ENCODE peak calls at places on chromosomes 3 and 15, in nine cellular contexts. One of them, this sample, is unnamed.

GRCh38 chr3:64684715-64685261 is 3.0 kb downstream of the ADAMTS9 start:
- DNase-seq in stimulated activated CD4-positive, alpha-beta T cell treated with anti-CD3 and anti-CD28 coated beads, Interleukin-1b, Interleukin-23, amount 100 ng/mL, for 4 hours: no peak
- DNase-seq in SK-N-MC: no peak
- DNase-seq in NCI-H69: no peak
- DNase-seq in choroid plexus epithelial cell: peak; percentile 77
- DNase-seq in left ventricle myocardium superior: peak; percentile 47
- DNase-seq in HT1080: peak; percentile 8
- DNase-seq in NCI-H748 treated with DMSO at 0.1 percent for 48 hours: no peak
- DNase-seq in iPS DF 6.9: no peak
- DNase-seq in this sample: peak; percentile 3

GRCh38 chr3:176214758-176215157 is 982.5 kb downstream of the TBL1XR1 start:
- DNase-seq in stimulated activated CD4-positive, alpha-beta T cell treated with anti-CD3 and anti-CD28 coated beads, Interleukin-1b, Interleukin-23, amount 100 ng/mL, for 4 hours: no peak
- DNase-seq in SK-N-MC: no peak
- DNase-seq in NCI-H69: no peak
- DNase-seq in choroid plexus epithelial cell: no peak
- DNase-seq in left ventricle myocardium superior: no peak
- DNase-seq in HT1080: no peak
- DNase-seq in NCI-H748 treated with DMSO at 0.1 percent for 48 hours: no peak
- DNase-seq in iPS DF 6.9: no peak
- DNase-seq in this sample: no peak

GRCh38 chr3:44478606-44479094 is 1.2 kb upstream of the ZNF445 start:
- DNase-seq in stimulated activated CD4-positive, alpha-beta T cell treated with anti-CD3 and anti-CD28 coated beads, Interleukin-1b, Interleukin-23, amount 100 ng/mL, for 4 hours: no peak
- DNase-seq in SK-N-MC: no peak
- DNase-seq in NCI-H69: no peak
- DNase-seq in choroid plexus epithelial cell: no peak
- DNase-seq in left ventricle myocardium superior: no peak
- DNase-seq in HT1080: no peak
- DNase-seq in NCI-H748 treated with DMSO at 0.1 percent for 48 hours: no peak
- DNase-seq in iPS DF 6.9: no peak
- DNase-seq in this sample: no peak

GRCh38 chr3:75737831-75738493 is 47.4 kb downstream of the ZNF717 start:
- DNase-seq in stimulated activated CD4-positive, alpha-beta T cell treated with anti-CD3 and anti-CD28 coated beads, Interleukin-1b, Interleukin-23, amount 100 ng/mL, for 4 hours: no peak
- DNase-seq in SK-N-MC: no peak
- DNase-seq in NCI-H69: no peak
- DNase-seq in choroid plexus epithelial cell: peak; percentile 32
- DNase-seq in left ventricle myocardium superior: no peak
- DNase-seq in HT1080: peak; percentile 12
- DNase-seq in NCI-H748 treated with DMSO at 0.1 percent for 48 hours: no peak
- DNase-seq in iPS DF 6.9: no peak
- DNase-seq in this sample: no peak

GRCh38 chr15:74541494-74542191 is 623 bp downstream of the ARID3B start:
- DNase-seq in stimulated activated CD4-positive, alpha-beta T cell treated with anti-CD3 and anti-CD28 coated beads, Interleukin-1b, Interleukin-23, amount 100 ng/mL, for 4 hours: peak; percentile 49
- DNase-seq in SK-N-MC: no peak
- DNase-seq in NCI-H69: peak; percentile 58
- DNase-seq in choroid plexus epithelial cell: peak; percentile 17
- DNase-seq in left ventricle myocardium superior: no peak
- DNase-seq in HT1080: peak; percentile 73
- DNase-seq in NCI-H748 treated with DMSO at 0.1 percent for 48 hours: peak; percentile 2
- DNase-seq in iPS DF 6.9: no peak
- DNase-seq in this sample: no peak

GRCh38 chr3:196643201-196643749 is 3.8 kb downstream of the NRROS start:
- DNase-seq in stimulated activated CD4-positive, alpha-beta T cell treated with anti-CD3 and anti-CD28 coated beads, Interleukin-1b, Interleukin-23, amount 100 ng/mL, for 4 hours: no peak
- DNase-seq in SK-N-MC: no peak
- DNase-seq in NCI-H69: no peak
- DNase-seq in choroid plexus epithelial cell: no peak
- DNase-seq in left ventricle myocardium superior: no peak
- DNase-seq in HT1080: no peak
- DNase-seq in NCI-H748 treated with DMSO at 0.1 percent for 48 hours: no peak
- DNase-seq in iPS DF 6.9: no peak
- DNase-seq in this sample: no peak

GRCh38 chr3:27628029-27628750 is 93.9 kb downstream of the EOMES start:
- DNase-seq in stimulated activated CD4-positive, alpha-beta T cell treated with anti-CD3 and anti-CD28 coated beads, Interleukin-1b, Interleukin-23, amount 100 ng/mL, for 4 hours: no peak
- DNase-seq in SK-N-MC: peak; percentile 3
- DNase-seq in NCI-H69: no peak
- DNase-seq in choroid plexus epithelial cell: no peak
- DNase-seq in left ventricle myocardium superior: no peak
- DNase-seq in HT1080: no peak
- DNase-seq in NCI-H748 treated with DMSO at 0.1 percent for 48 hours: no peak
- DNase-seq in iPS DF 6.9: no peak
- DNase-seq in this sample: no peak

GRCh38 chr3:117018622-117019021 is 309.0 kb downstream of the TUSC7 start:
- DNase-seq in stimulated activated CD4-positive, alpha-beta T cell treated with anti-CD3 and anti-CD28 coated beads, Interleukin-1b, Interleukin-23, amount 100 ng/mL, for 4 hours: no peak
- DNase-seq in SK-N-MC: no peak
- DNase-seq in NCI-H69: no peak
- DNase-seq in choroid plexus epithelial cell: no peak
- DNase-seq in left ventricle myocardium superior: no peak
- DNase-seq in HT1080: no peak
- DNase-seq in NCI-H748 treated with DMSO at 0.1 percent for 48 hours: no peak
- DNase-seq in iPS DF 6.9: no peak
- DNase-seq in this sample: no peak

GRCh38 chr3:45547764-45548683 is 46.5 kb upstream of the LIMD1 start:
- DNase-seq in stimulated activated CD4-positive, alpha-beta T cell treated with anti-CD3 and anti-CD28 coated beads, Interleukin-1b, Interleukin-23, amount 100 ng/mL, for 4 hours: no peak
- DNase-seq in SK-N-MC: no peak
- DNase-seq in NCI-H69: peak; percentile 27
- DNase-seq in choroid plexus epithelial cell: no peak
- DNase-seq in left ventricle myocardium superior: peak; percentile 69
- DNase-seq in HT1080: no peak
- DNase-seq in NCI-H748 treated with DMSO at 0.1 percent for 48 hours: no peak
- DNase-seq in iPS DF 6.9: no peak
- DNase-seq in this sample: no peak

GRCh38 chr3:195247086-195247862 is 23.7 kb downstream of the XXYLT1 start:
- DNase-seq in stimulated activated CD4-positive, alpha-beta T cell treated with anti-CD3 and anti-CD28 coated beads, Interleukin-1b, Interleukin-23, amount 100 ng/mL, for 4 hours: no peak
- DNase-seq in SK-N-MC: no peak
- DNase-seq in NCI-H69: no peak
- DNase-seq in choroid plexus epithelial cell: no peak
- DNase-seq in left ventricle myocardium superior: no peak
- DNase-seq in HT1080: no peak
- DNase-seq in NCI-H748 treated with DMSO at 0.1 percent for 48 hours: no peak
- DNase-seq in iPS DF 6.9: no peak
- DNase-seq in this sample: no peak

GRCh38 chr3:54599741-54600140 is 328.1 kb downstream of the LRTM1 start:
- DNase-seq in stimulated activated CD4-positive, alpha-beta T cell treated with anti-CD3 and anti-CD28 coated beads, Interleukin-1b, Interleukin-23, amount 100 ng/mL, for 4 hours: no peak
- DNase-seq in SK-N-MC: no peak
- DNase-seq in NCI-H69: no peak
- DNase-seq in choroid plexus epithelial cell: no peak
- DNase-seq in left ventricle myocardium superior: peak; percentile 87
- DNase-seq in HT1080: no peak
- DNase-seq in NCI-H748 treated with DMSO at 0.1 percent for 48 hours: no peak
- DNase-seq in iPS DF 6.9: no peak
- DNase-seq in this sample: no peak

GRCh38 chr15:51377038-51377761 is 35.7 kb downstream of the GLDN start:
- DNase-seq in stimulated activated CD4-positive, alpha-beta T cell treated with anti-CD3 and anti-CD28 coated beads, Interleukin-1b, Interleukin-23, amount 100 ng/mL, for 4 hours: no peak
- DNase-seq in SK-N-MC: no peak
- DNase-seq in NCI-H69: no peak
- DNase-seq in choroid plexus epithelial cell: peak; percentile 89
- DNase-seq in left ventricle myocardium superior: no peak
- DNase-seq in HT1080: no peak
- DNase-seq in NCI-H748 treated with DMSO at 0.1 percent for 48 hours: no peak
- DNase-seq in iPS DF 6.9: no peak
- DNase-seq in this sample: no peak

GRCh38 chr15:97941572-97941971 is 18.9 kb upstream of the ARRDC4 start:
- DNase-seq in stimulated activated CD4-positive, alpha-beta T cell treated with anti-CD3 and anti-CD28 coated beads, Interleukin-1b, Interleukin-23, amount 100 ng/mL, for 4 hours: no peak
- DNase-seq in SK-N-MC: no peak
- DNase-seq in NCI-H69: no peak
- DNase-seq in choroid plexus epithelial cell: no peak
- DNase-seq in left ventricle myocardium superior: no peak
- DNase-seq in HT1080: no peak
- DNase-seq in NCI-H748 treated with DMSO at 0.1 percent for 48 hours: no peak
- DNase-seq in iPS DF 6.9: no peak
- DNase-seq in this sample: no peak